ENCODE peak calls at places on chromosomes 12 and 14, in four cellular contexts. F, B, O and Q are unnamed samples.

GRCh38 chr12:22130671-22131070 is 84.7 kb downstream of the CMAS start:
- DNase-seq in B (no peak), F (no peak), O (no peak), Q (no peak)

GRCh38 chr14:74566174-74567125 is 45.6 kb downstream of the LTBP2 start:
- DNase-seq in O (no peak), B (no peak), F (no peak), Q (no peak)

GRCh38 chr14:85534435-85534834 is 4.5 kb downstream of the FLRT2 start:
- DNase-seq in F (no peak), O (no peak), B (no peak), Q (no peak)

GRCh38 chr12:53224268-53224896 is 7.6 kb downstream of the RARG start:
- DNase-seq in O (no peak), B (no peak), F (no peak), Q (no peak)

GRCh38 chr14:105322791-105323556 is 8.4 kb downstream of the PACS2 start:
- DNase-seq in B (no peak), F (no peak), O (no peak), Q (no peak)

GRCh38 chr12:128815779-128816642 is 7.7 kb downstream of the SLC15A4 start:
- DNase-seq in F (no peak), B (no peak), O (no peak), Q (no peak)

GRCh38 chr14:72781476-72782181 is 112.3 kb downstream of the DPF3 start:
- DNase-seq in O (no peak), B (no peak), F (no peak), Q (no peak)

GRCh38 chr12:22415342-22416309 is 81.1 kb upstream of the ST8SIA1 start:
- DNase-seq in O (no peak), B (no peak), F (no peak), Q (no peak)

GRCh38 chr12:70165450-70165849 is 77.8 kb upstream of the CNOT2 start:
- DNase-seq in F (no peak), O (no peak), B (no peak), Q (no peak)

GRCh38 chr12:107131832-107132616 is 38.7 kb upstream of the CRY1 start:
- DNase-seq in B (peak), O (no peak), F (peak), Q (peak)

GRCh38 chr14:32211068-32211404 is 8.0 kb upstream of the RNU6-8 start:
- DNase-seq in O (no peak), B (no peak), F (no peak), Q (no peak)

GRCh38 chr14:61153914-61154545 is 127.1 kb downstream of the TMEM30B start:
- DNase-seq in O (no peak), F (no peak), B (no peak), Q (no peak)

GRCh38 chr12:69417231-69417630 is 53.0 kb upstream of the FRS2 start:
- DNase-seq in F (no peak), O (no peak), B (no peak), Q (no peak)

GRCh38 chr12:127726928-127727327 is 540.0 kb upstream of the TMEM132C start:
- DNase-seq in B (no peak), O (no peak), F (no peak), Q (no peak)

GRCh38 chr12:111759276-111759675 is 7.5 kb upstream of the ALDH2 start:
- DNase-seq in O (no peak), F (no peak), B (no peak), Q (no peak)

GRCh38 chr12:8665729-8666128 is 3.1 kb upstream of the MFAP5 start:
- DNase-seq in O (no peak), B (no peak), F (no peak), Q (no peak)

GRCh38 chr14:61602733-61603077 is 92.6 kb upstream of the HIF1A start:
- DNase-seq in F (no peak), O (no peak), B (no peak), Q (no peak)

GRCh38 chr14:61701946-61702345 is 6.6 kb downstream of the HIF1A start:
- DNase-seq in B (no peak), O (no peak), F (no peak), Q (no peak)

GRCh38 chr14:92074555-92074954 is 31.8 kb downstream of the ATXN3 start:
- DNase-seq in B (no peak), O (no peak), F (peak), Q (no peak)

GRCh38 chr12:112466011-112466422 is 47.3 kb downstream of the PTPN11 start:
- DNase-seq in O (no peak), B (no peak), F (no peak), Q (peak)

GRCh38 chr12:101795013-101795412 is 35.7 kb downstream of the GNPTAB start:
- DNase-seq in F (no peak), O (no peak), B (no peak), Q (no peak)

GRCh38 chr12:55982319-55982936 is 8.6 kb downstream of the RAB5B start:
- DNase-seq in O (no peak), F (no peak), B (no peak), Q (no peak)